ENCODE peak calls at places on chromosomes 3 and 15, in nine cellular contexts. Q is NCI-H2107; U is occipital lobe; X is cardiac fibroblast; D is activated CD8-positive, alpha-beta memory T cell treated with anti-CD3 and anti-CD28 coated beads, Interleukin-2, amount 50 U/mL, for 4 hours; V is posterior cingulate gyrus; F is stimulated activated CD8-positive, alpha-beta memory T cell treated with anti-CD3 and anti-CD28 coated beads, Interleukin-7, amount 100 ng/mL, for 1 hour; P is left colon; L is H54. T is an unnamed sample.

GRCh38 chr3:18987862-18988447 is 160.4 kb upstream of the KCNH8 start:
- DNase-seq in Q (no peak), U (no peak), X (no peak), D (no peak), V (no peak), F (no peak), P (no peak), L (no peak), T (no peak)

GRCh38 chr15:41438206-41438605 is 21.3 kb downstream of the RTF1 start:
- DNase-seq in Q (no peak), U (peak), X (no peak), D (no peak), V (peak), F (no peak), P (no peak), L (peak), T (no peak)

GRCh38 chr15:60340207-60340921 is 57.4 kb downstream of the ANXA2 start:
- DNase-seq in Q (no peak), U (no peak), X (no peak), D (no peak), V (no peak), F (no peak), P (no peak), L (no peak), T (no peak)

GRCh38 chr3:99286266-99286845 is 352.0 kb upstream of the COL8A1 start:
- DNase-seq in Q (no peak), U (no peak), X (peak), D (no peak), V (no peak), F (no peak), P (no peak), L (no peak), T (no peak)

GRCh38 chr3:33490641-33491241 is 50.5 kb upstream of the UBP1 start:
- DNase-seq in Q (no peak), U (no peak), X (peak), D (no peak), V (no peak), F (no peak), P (no peak), L (no peak), T (no peak)

GRCh38 chr15:90594297-90594696 is 64.6 kb downstream of the CRTC3 start:
- DNase-seq in Q (no peak), U (peak), X (peak), D (peak), V (peak), F (peak), P (peak), L (no peak), T (no peak)

GRCh38 chr15:70278644-70279043 is 180.9 kb upstream of the TLE3 start:
- DNase-seq in Q (no peak), U (no peak), X (no peak), D (no peak), V (no peak), F (no peak), P (no peak), L (no peak), T (no peak)

GRCh38 chr15:31487811-31488436 is 161.3 kb downstream of the KLF13 start:
- DNase-seq in Q (no peak), U (no peak), X (no peak), D (no peak), V (no peak), F (no peak), P (no peak), L (peak), T (no peak)

GRCh38 chr15:93981706-93982105 is 249.7 kb upstream of the MCTP2 start:
- DNase-seq in Q (no peak), U (no peak), X (no peak), D (no peak), V (no peak), F (no peak), P (no peak), L (no peak), T (no peak)

GRCh38 chr3:178003756-178004155 is 532.5 kb upstream of the KCNMB2 start:
- DNase-seq in Q (no peak), U (no peak), X (peak), D (no peak), V (no peak), F (no peak), P (no peak), L (no peak), T (no peak)

GRCh38 chr3:70816346-70816745 is 503.9 kb upstream of the MDFIC2 start:
- DNase-seq in Q (no peak), U (no peak), X (no peak), D (no peak), V (no peak), F (no peak), P (no peak), L (no peak), T (no peak)

GRCh38 chr3:120350431-120350941 is 1.3 kb upstream of the LRRC58 start:
- DNase-seq in Q (no peak), U (no peak), X (peak), D (no peak), V (no peak), F (no peak), P (no peak), L (no peak), T (peak)

GRCh38 chr3:85574306-85574705 is 615.5 kb downstream of the CADM2 start:
- DNase-seq in Q (no peak), U (no peak), X (no peak), D (no peak), V (no peak), F (no peak), P (no peak), L (no peak), T (no peak)

GRCh38 chr3:146640955-146641867 is 36.1 kb upstream of the PLSCR5 start:
- DNase-seq in Q (no peak), U (no peak), X (peak), D (no peak), V (no peak), F (no peak), P (no peak), L (no peak), T (peak)

GRCh38 chr3:129526121-129526900 is 2.1 kb upstream of the RHO start:
- DNase-seq in Q (no peak), U (no peak), X (no peak), D (no peak), V (no peak), F (no peak), P (no peak), L (no peak), T (no peak)

GRCh38 chr3:188178293-188178950 is 24.5 kb downstream of the LPP start:
- DNase-seq in Q (no peak), U (no peak), X (no peak), D (no peak), V (no peak), F (no peak), P (no peak), L (no peak), T (no peak)

GRCh38 chr15:60708684-60709083 is 229.7 kb upstream of the ICE2 start:
- DNase-seq in Q (no peak), U (no peak), X (peak), D (no peak), V (no peak), F (no peak), P (no peak), L (no peak), T (no peak)

GRCh38 chr3:33315826-33316225 is 38.6 kb downstream of the FBXL2 start:
- DNase-seq in Q (no peak), U (no peak), X (peak), D (no peak), V (no peak), F (no peak), P (no peak), L (peak), T (no peak)

GRCh38 chr3:5638550-5638949 is 451.0 kb downstream of the EDEM1 start:
- DNase-seq in Q (no peak), U (no peak), X (no peak), D (no peak), V (no peak), F (no peak), P (no peak), L (no peak), T (no peak)

GRCh38 chr3:10581716-10582115 is 76.3 kb upstream of the ATP2B2 start:
- DNase-seq in Q (no peak), U (no peak), X (no peak), D (no peak), V (no peak), F (no peak), P (no peak), L (no peak), T (no peak)

GRCh38 chr15:72751751-72752455 is 31.7 kb downstream of the ADPGK start:
- DNase-seq in Q (no peak), U (no peak), X (peak), D (no peak), V (no peak), F (no peak), P (no peak), L (no peak), T (no peak)

GRCh38 chr3:150925751-150926201 is 20.5 kb upstream of the MINDY4B start:
- DNase-seq in Q (peak), U (no peak), X (peak), D (peak), V (peak), F (peak), P (peak), L (peak), T (peak)

GRCh38 chr3:181613813-181614212 is 97.9 kb upstream of the SOX2 start:
- DNase-seq in Q (no peak), U (no peak), X (no peak), D (no peak), V (no peak), F (no peak), P (no peak), L (no peak), T (no peak)

GRCh38 chr3:82581350-82581749 is 819.9 kb upstream of the GBE1 start:
- DNase-seq in Q (no peak), U (no peak), X (no peak), D (no peak), V (no peak), F (no peak), P (no peak), L (peak), T (no peak)

GRCh38 chr3:87132801-87133200 is 94.3 kb upstream of the CHMP2B start:
- DNase-seq in Q (no peak), U (no peak), X (peak), D (no peak), V (no peak), F (no peak), P (no peak), L (no peak), T (no peak)

T was measured in ACHN.